ENCODE peak calls at places on chromosomes 13 and 19, in nine cellular contexts. H is stimulated activated CD8-positive, alpha-beta memory T cell treated with anti-CD3 and anti-CD28 coated beads, Interleukin-15, amount 100 ng/mL, for 24 hours; V is COR-L47; N is mesenchymal stem cell; K is effector CD4-positive, alpha-beta T cell; U is MCF 10A; F is Daoy; D is neural crest cell; E is NCI-H187 treated with DMSO at 0.1 percent for 48 hours. Q is an unnamed sample.

GRCh38 chr13:32881074-32881791 is 135.0 kb upstream of the KL start:
- DNase-seq in H (no peak), V (peak; percentile 37), N (peak; percentile 75), K (no peak), U (peak; percentile 56), F (peak; percentile 59), D (no peak), E (no peak), Q (no peak)

GRCh38 chr19:44306283-44306682 is 1.5 kb upstream of the ZNF235 start:
- DNase-seq in H (no peak), V (no peak), N (no peak), K (no peak), U (no peak), F (no peak), D (no peak), E (no peak), Q (no peak)

GRCh38 chr13:114108894-114109293 is 23.5 kb downstream of the RASA3 start:
- DNase-seq in H (no peak), V (no peak), N (no peak), K (no peak), U (no peak), F (no peak), D (no peak), E (no peak), Q (no peak)

GRCh38 chr13:109427148-109427547 is 359.2 kb downstream of the IRS2 start:
- DNase-seq in H (no peak), V (no peak), N (no peak), K (no peak), U (no peak), F (no peak), D (no peak), E (no peak), Q (no peak)

GRCh38 chr13:35987572-35988513 is 143.3 kb downstream of the DCLK1 start:
- DNase-seq in H (no peak), V (peak; percentile 83), N (no peak), K (no peak), U (peak; percentile 89), F (no peak), D (no peak), E (no peak), Q (no peak)

GRCh38 chr13:111302045-111302722 is 18.3 kb upstream of the TEX29 start:
- DNase-seq in H (no peak), V (peak; percentile 83), N (no peak), K (no peak), U (no peak), F (no peak), D (no peak), E (no peak), Q (no peak)

GRCh38 chr13:87827479-87827878 is 156.3 kb downstream of the SLITRK5 start:
- DNase-seq in H (no peak), V (no peak), N (peak; percentile 71), K (no peak), U (peak; percentile 76), F (no peak), D (no peak), E (no peak), Q (no peak)

GRCh38 chr13:45626731-45627374 is 11.3 kb upstream of the ERICH6B start:
- DNase-seq in H (no peak), V (no peak), N (no peak), K (no peak), U (no peak), F (peak; percentile 31), D (no peak), E (no peak), Q (no peak)

GRCh38 chr13:52387721-52388120 is 18.3 kb downstream of the THSD1 start:
- DNase-seq in H (no peak), V (no peak), N (no peak), K (no peak), U (no peak), F (no peak), D (no peak), E (no peak), Q (no peak)

GRCh38 chr13:73703606-73704005 is 430.6 kb downstream of the KLF12 start:
- DNase-seq in H (no peak), V (no peak), N (no peak), K (no peak), U (no peak), F (no peak), D (no peak), E (no peak), Q (no peak)

GRCh38 chr13:100039740-100040139 is 49.2 kb upstream of the PCCA start:
- DNase-seq in H (no peak), V (no peak), N (peak; percentile 21), K (no peak), U (no peak), F (no peak), D (no peak), E (no peak), Q (no peak)

GRCh38 chr19:29294343-29294811 is 81.4 kb upstream of the UQCRFS1 start:
- DNase-seq in H (no peak), V (no peak), N (no peak), K (no peak), U (no peak), F (peak; percentile 17), D (no peak), E (no peak), Q (no peak)

GRCh38 chr13:31945202-31945978 is 86.2 kb upstream of the FRY start:
- DNase-seq in H (no peak), V (peak; percentile 81), N (peak; percentile 45), K (no peak), U (peak; percentile 97), F (peak; percentile 74), D (no peak), E (peak; percentile 61), Q (peak; percentile 99)

GRCh38 chr13:66748712-66749111 is 481.4 kb downstream of the PCDH9 start:
- DNase-seq in H (no peak), V (no peak), N (peak; percentile 34), K (no peak), U (no peak), F (no peak), D (no peak), E (no peak), Q (no peak)

GRCh38 chr13:39185326-39185725 is 147.1 kb downstream of the NHLRC3 start:
- DNase-seq in H (no peak), V (no peak), N (no peak), K (no peak), U (peak; percentile 9), F (no peak), D (no peak), E (no peak), Q (no peak)

GRCh38 chr13:27079421-27079958 is 92.1 kb downstream of the USP12 start:
- DNase-seq in H (no peak), V (no peak), N (peak; percentile 89), K (no peak), U (no peak), F (peak; percentile 14), D (no peak), E (no peak), Q (no peak)

GRCh38 chr19:17751103-17751911 is at the start of gene FCHO1:
- DNase-seq in H (peak; percentile 59), V (no peak), N (no peak), K (peak; percentile 80), U (no peak), F (peak; percentile 39), D (no peak), E (no peak), Q (no peak)

GRCh38 chr13:51873419-51873818 is 11.7 kb downstream of the CCDC70 start:
- DNase-seq in H (no peak), V (no peak), N (no peak), K (no peak), U (no peak), F (no peak), D (no peak), E (no peak), Q (no peak)

GRCh38 chr19:38692458-38693379 is 45.3 kb downstream of the ACTN4 start:
- DNase-seq in H (no peak), V (no peak), N (no peak), K (no peak), U (no peak), F (peak; percentile 43), D (no peak), E (no peak), Q (no peak)

GRCh38 chr13:35838356-35838755 is 292.8 kb downstream of the DCLK1 start:
- DNase-seq in H (no peak), V (no peak), N (peak; percentile 6), K (no peak), U (no peak), F (peak; percentile 52), D (no peak), E (no peak), Q (no peak)

GRCh38 chr13:48576448-48576993 is 43.6 kb upstream of the RCBTB2 start:
- DNase-seq in H (no peak), V (no peak), N (no peak), K (no peak), U (no peak), F (no peak), D (no peak), E (no peak), Q (no peak)

GRCh38 chr19:48501961-48502719 is 9.5 kb downstream of the LMTK3 start:
- DNase-seq in H (no peak), V (peak; percentile 78), N (peak; percentile 68), K (peak; percentile 68), U (peak; percentile 97), F (peak; percentile 76), D (no peak), E (peak; percentile 100), Q (peak; percentile 98)

GRCh38 chr13:113815151-113816058 is 48.5 kb downstream of the GAS6 start:
- DNase-seq in H (no peak), V (no peak), N (peak; percentile 11), K (no peak), U (no peak), F (no peak), D (no peak), E (no peak), Q (no peak)

GRCh38 chr19:10010247-10010691 is at the start of gene COL5A3:
- DNase-seq in H (no peak), V (no peak), N (peak; percentile 32), K (no peak), U (peak; percentile 49), F (peak; percentile 67), D (no peak), E (no peak), Q (no peak)

GRCh38 chr19:49614096-49614857 is 23.3 kb downstream of the PRR12 start:
- DNase-seq in H (no peak), V (no peak), N (peak; percentile 96), K (no peak), U (peak; percentile 85), F (peak; percentile 91), D (no peak), E (no peak), Q (no peak)

GRCh38 chr13:75264611-75265010 is 217.4 kb downstream of the TBC1D4 start:
- DNase-seq in H (no peak), V (no peak), N (no peak), K (no peak), U (no peak), F (peak; percentile 8), D (no peak), E (no peak), Q (no peak)

GRCh38 chr13:90968510-90968909 is 379.0 kb upstream of the MIR17HG start:
- DNase-seq in H (no peak), V (peak; percentile 52), N (peak; percentile 36), K (no peak), U (peak; percentile 46), F (no peak), D (peak; percentile 20), E (no peak), Q (peak; percentile 10)

Q was measured in NCI-H748 treated with DMSO at 0.1 percent for 48 hours.